ENCODE peak calls at places on chromosomes 16 and 17, in ten cellular contexts. A, J, Q, T, F, H, Z, O, P and D are unnamed samples. For H3K4me1, the result is how much of the 10 kb centered on the place peaks cover.

GRCh38 chr16:58847902-58848661 is 114.0 kb upstream of the GOT2 start:
- DNase-seq in A (no peak), J (no peak), Q (no peak), T (no peak), F (no peak), H (no peak), Z (no peak), O (no peak), P (no peak), D (no peak)

GRCh38 chr16:71834291-71834690 is 11.5 kb upstream of the ATXN1L start:
- DNase-seq in A (no peak), J (no peak), Q (no peak), T (no peak), F (no peak), H (no peak), Z (no peak), O (no peak), P (no peak), D (no peak)

GRCh38 chr16:74064120-74064735 is 232.4 kb upstream of the PSMD7 start:
- DNase-seq in A (no peak), J (peak), Q (no peak), T (no peak), F (no peak), H (no peak), Z (no peak), O (no peak), P (no peak), D (no peak)

GRCh38 chr17:37848690-37849616 is 75.3 kb upstream of the TBC1D3K start:
- DNase-seq in A (no peak), J (peak), Q (no peak), T (no peak), F (no peak), H (no peak), Z (peak), O (no peak), P (no peak), D (no peak)

GRCh38 chr17:47267354-47267828 is 13.8 kb downstream of the ITGB3 start:
- DNase-seq in A (no peak), J (peak), Q (no peak), T (no peak), F (no peak), H (no peak), Z (no peak), O (no peak), P (no peak), D (no peak)

GRCh38 chr17:61647044-61647443 is 56.0 kb upstream of the NACA2 start:
- DNase-seq in A (no peak), J (peak), Q (no peak), T (no peak), F (no peak), H (no peak), Z (no peak), O (no peak), P (no peak), D (no peak)

GRCh38 chr17:45394913-45395568 is 37.6 kb downstream of the ARHGAP27 start:
- DNase-seq in A (peak), J (peak), Q (peak), T (peak), F (peak), H (peak), Z (peak), O (peak), P (peak), D (peak)

GRCh38 chr16:67249762-67250327 is 1.1 kb downstream of the SLC9A5 start:
- DNase-seq in A (no peak), J (no peak), Q (peak), T (peak), F (peak), H (no peak), Z (no peak), O (no peak), P (no peak), D (no peak)

GRCh38 chr16:11203111-11203623 is 52.8 kb downstream of the SOCS1 start:
- DNase-seq in A (no peak), J (no peak), Q (no peak), T (no peak), F (no peak), H (no peak), Z (no peak), O (no peak), P (no peak), D (no peak)

DNA sequence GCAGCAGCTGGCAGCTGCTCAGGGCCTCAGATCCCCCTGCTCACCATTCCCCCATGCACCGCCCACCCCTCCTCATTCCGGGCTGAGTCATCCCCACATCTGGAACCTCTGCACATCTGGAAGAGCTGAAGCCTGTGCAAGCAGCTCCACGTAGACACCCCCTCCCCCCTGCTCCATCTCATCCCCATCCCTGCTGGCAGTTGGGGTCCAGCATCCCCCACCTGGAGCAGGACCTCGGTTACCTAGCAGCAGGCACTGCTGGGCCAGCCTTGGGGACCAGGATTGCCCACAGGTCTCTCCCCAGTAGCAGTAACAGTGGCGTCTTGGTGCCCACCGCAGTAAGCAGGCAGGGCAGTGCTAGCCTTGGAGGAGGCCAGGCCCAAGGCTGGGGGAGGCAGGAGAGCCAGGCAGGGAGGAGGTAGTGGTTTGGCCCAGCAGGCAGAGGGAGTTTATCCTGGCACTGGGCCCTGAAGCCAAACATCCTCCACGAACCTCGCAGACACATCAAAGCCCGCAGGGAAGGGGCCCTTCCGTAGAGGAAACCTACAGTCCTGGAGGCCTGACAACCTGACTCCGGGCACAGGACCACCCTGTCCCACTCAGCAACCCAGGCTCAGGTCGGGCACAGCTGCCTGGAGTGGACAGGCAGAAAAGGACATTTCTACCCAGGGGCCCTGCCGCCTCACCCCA is 7.7 kb upstream of the TMEM92 start:
- DNase-seq in A (no peak), J (peak), Q (peak), T (no peak), F (peak), H (no peak), Z (no peak), O (peak), P (no peak), D (no peak)
- H3K4me3 ChIP-seq in A (no peak), J (no peak), Q (no peak), T (no peak), F (no peak), H (no peak), Z (no peak), O (no peak), P (no peak), D (no peak)

GRCh38 chr17:67800495-67800928 is 24.8 kb upstream of the BPTF start:
- DNase-seq in A (peak), J (peak), Q (peak), T (peak), F (peak), H (peak), Z (peak), O (peak), P (peak), D (peak)

DNA sequence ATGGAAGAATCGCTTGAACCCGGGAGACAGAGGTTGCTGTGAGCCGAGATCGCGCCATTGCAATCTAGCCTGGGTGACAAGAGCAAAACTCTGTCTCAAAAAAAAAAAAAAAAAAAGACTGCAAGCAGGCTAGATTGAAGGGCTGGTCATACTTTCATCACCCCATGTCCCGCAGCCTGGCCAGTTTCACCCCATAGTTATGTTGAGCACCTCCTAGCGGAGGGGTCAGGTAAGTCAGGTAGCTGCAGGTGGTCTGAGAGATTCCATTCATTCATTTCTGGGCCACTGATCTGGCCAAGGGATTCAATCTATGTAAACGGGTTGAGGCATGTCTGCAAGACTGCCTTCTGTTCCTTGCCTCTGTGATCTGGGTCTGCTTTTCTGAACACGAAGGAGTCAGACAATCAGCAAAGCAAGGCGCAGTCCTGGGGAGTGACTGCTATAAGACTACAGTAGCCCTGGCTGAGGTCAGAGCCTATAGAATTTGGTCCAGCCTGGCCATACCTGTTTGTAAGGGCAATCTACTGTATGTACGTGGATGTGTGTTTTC is 23.6 kb upstream of the BPTF start:
- DNase-seq in A (no peak), J (no peak), Q (no peak), T (no peak), F (no peak), H (no peak), Z (peak), O (no peak), P (no peak), D (no peak)
- TF ChIP-seq CTCF in A (peak), J (no peak), Q (no peak), T (no peak), F (no peak), H (no peak), Z (peak), O (no peak), P (no peak), D (no peak)

DNA sequence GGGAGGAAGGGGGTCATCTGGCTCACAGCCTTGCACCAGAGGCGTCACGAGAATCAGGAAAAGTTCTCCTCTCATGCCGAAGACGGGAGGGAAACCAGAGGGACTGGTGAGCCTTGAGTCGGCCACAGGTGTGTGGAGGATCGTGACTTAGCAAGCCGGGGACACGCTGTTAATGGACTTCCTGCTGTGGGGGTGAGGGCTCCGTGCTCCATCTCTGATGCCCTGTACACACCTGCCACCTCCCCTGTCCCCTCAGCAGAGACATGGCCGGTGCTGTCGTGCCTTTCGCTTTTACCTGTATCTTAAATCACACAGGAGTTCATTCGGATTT is 75.8 kb upstream of the ZNF750 start:
- DNase-seq in A (no peak), J (no peak), Q (no peak), T (no peak), F (peak), H (no peak), Z (no peak), O (no peak), P (no peak), D (no peak)
- H3K4me1 ChIP-seq in A (under half), J (under half), Q (under half), T (under half), F (under half), H (under half), Z (under half), O (under half), P (under half), D (under half)

DNA sequence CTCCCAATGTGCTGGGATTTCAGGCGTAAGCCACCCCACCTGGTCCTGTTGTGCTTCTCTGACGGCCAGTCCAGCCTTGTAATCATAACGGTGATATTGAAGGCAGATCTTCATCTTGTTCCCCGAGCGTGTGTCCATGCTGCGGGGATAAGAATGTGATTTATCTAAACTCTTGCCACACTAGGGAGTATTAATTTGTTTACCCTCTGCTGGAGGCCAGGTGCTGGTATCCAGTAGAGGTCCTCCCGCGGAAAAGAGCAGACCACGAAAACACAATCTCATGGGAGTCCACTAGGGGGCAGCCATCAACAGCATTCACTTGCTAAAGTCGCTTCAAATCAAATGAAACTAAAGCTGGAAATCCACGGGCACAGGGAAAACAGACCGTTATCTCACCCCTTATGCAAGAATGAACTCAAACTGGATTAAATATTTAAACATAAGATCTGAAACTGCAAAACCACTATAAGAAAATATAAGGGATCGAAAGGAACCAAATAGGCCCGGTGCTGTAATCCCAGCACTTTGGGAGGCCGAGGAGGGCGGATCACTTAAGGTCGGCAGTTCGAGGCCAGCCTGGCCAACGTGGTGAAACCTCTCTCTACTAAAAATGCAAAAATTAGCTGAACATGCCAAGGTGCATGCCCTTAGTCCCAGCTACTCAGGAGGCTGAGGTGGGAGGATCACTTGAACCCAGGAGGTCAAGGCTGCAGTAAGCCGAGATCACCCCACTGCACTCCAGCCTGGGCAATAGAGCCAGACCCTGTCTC is 22.3 kb upstream of the RBBP6 start:
- DNase-seq in A (peak), J (peak), Q (peak), T (peak), F (peak), H (peak), Z (peak), O (peak), P (peak), D (peak)
- H3K4me3 ChIP-seq in A (no peak), J (peak), Q (peak), T (peak), F (no peak), H (no peak), Z (no peak), O (no peak), P (peak), D (no peak)

DNA sequence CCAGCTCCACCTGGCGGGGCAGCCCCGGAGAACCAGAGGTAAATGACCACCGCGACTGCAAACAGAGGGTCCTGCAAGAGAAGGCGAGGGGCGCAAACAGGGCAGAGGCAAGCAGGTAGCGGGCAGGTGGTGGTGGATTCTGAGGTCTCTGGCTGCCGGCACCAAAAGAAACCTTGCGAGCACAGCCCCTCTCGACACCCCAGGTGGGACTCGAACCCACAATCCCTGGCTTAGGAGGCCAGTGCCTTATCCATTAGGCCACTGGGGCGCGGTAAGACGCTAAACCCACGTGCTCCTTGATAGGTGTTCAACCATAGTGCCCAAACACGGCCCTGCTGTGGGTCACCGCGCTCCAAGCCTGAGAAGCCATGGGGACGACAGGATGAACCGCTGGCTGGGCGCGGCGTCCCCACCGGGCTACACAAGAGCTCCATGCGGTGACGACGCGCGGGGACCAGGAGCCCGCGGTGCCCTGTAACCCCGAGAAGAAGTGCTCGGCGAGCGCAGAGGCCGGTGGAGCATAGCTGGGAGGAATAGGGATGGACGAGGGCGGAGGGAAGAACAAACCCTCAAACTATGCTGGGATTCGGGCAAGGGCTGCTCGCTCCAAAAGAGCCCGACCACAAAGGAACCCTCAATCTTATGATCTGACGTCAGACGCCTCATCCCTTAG is 12.4 kb downstream of the ATP5PD start:
- DNase-seq in A (peak), J (peak), Q (peak), T (peak), F (peak), H (peak), Z (peak), O (peak), P (peak), D (peak)
- TF ChIP-seq CTCF in A (peak), J (peak), Q (peak), T (no peak), F (no peak), H (no peak), Z (peak), O (peak), P (peak), D (no peak)